ENCODE peak calls at places on chromosome 15, in eight cellular contexts. One of them, this sample, is unnamed.

GRCh38 chr15:93241696-93242585 is 152.9 kb upstream of the RGMA start:
- DNase-seq in activated CD4-positive, alpha-beta T cell treated with anti-CD3 and anti-CD28 coated beads, Interleukin-2, amount 50 U/mL, for 24 hours: no peak
- DNase-seq in endothelial cell: no peak
- DNase-seq in activated naive CD4-positive, alpha-beta T cell treated with anti-CD3 and anti-CD28 coated beads, Interleukin-2, amount 50 U/mL, for 16 hours: no peak
- DNase-seq in activated CD8-positive, alpha-beta memory T cell treated with anti-CD3 and anti-CD28 coated beads, Interleukin-2, amount 50 U/mL, for 48 hours: no peak
- DNase-seq in stimulated activated CD8-positive, alpha-beta memory T cell treated with anti-CD3 and anti-CD28 coated beads, Interleukin-15, amount 100 ng/mL, for 24 hours: no peak
- DNase-seq in HuH-7.5: no peak
- DNase-seq in stimulated activated CD4-positive, alpha-beta T cell treated with anti-CD3 and anti-CD28 coated beads, Interleukin-2, amount 100 ng/mL, for 48 hours: no peak
- DNase-seq in this sample: no peak

GRCh38 chr15:75109731-75110130 is 86.3 kb downstream of the PPCDC start:
- DNase-seq in HuH-7.5: no peak
- DNase-seq in stimulated activated CD8-positive, alpha-beta memory T cell treated with anti-CD3 and anti-CD28 coated beads, Interleukin-15, amount 100 ng/mL, for 24 hours: no peak
- DNase-seq in stimulated activated CD4-positive, alpha-beta T cell treated with anti-CD3 and anti-CD28 coated beads, Interleukin-2, amount 100 ng/mL, for 48 hours: no peak
- DNase-seq in activated CD8-positive, alpha-beta memory T cell treated with anti-CD3 and anti-CD28 coated beads, Interleukin-2, amount 50 U/mL, for 48 hours: no peak
- DNase-seq in activated naive CD4-positive, alpha-beta T cell treated with anti-CD3 and anti-CD28 coated beads, Interleukin-2, amount 50 U/mL, for 16 hours: no peak
- DNase-seq in endothelial cell: no peak
- DNase-seq in activated CD4-positive, alpha-beta T cell treated with anti-CD3 and anti-CD28 coated beads, Interleukin-2, amount 50 U/mL, for 24 hours: no peak
- DNase-seq in this sample: no peak

GRCh38 chr15:96166223-96167200 is 164.0 kb upstream of the NR2F2 start:
- DNase-seq in activated naive CD4-positive, alpha-beta T cell treated with anti-CD3 and anti-CD28 coated beads, Interleukin-2, amount 50 U/mL, for 16 hours: no peak
- DNase-seq in stimulated activated CD4-positive, alpha-beta T cell treated with anti-CD3 and anti-CD28 coated beads, Interleukin-2, amount 100 ng/mL, for 48 hours: no peak
- DNase-seq in activated CD8-positive, alpha-beta memory T cell treated with anti-CD3 and anti-CD28 coated beads, Interleukin-2, amount 50 U/mL, for 48 hours: no peak
- DNase-seq in endothelial cell: no peak
- DNase-seq in stimulated activated CD8-positive, alpha-beta memory T cell treated with anti-CD3 and anti-CD28 coated beads, Interleukin-15, amount 100 ng/mL, for 24 hours: no peak
- DNase-seq in activated CD4-positive, alpha-beta T cell treated with anti-CD3 and anti-CD28 coated beads, Interleukin-2, amount 50 U/mL, for 24 hours: no peak
- DNase-seq in HuH-7.5: no peak
- DNase-seq in this sample: no peak

GRCh38 chr15:59299919-59300617 is 72.6 kb downstream of the MYO1E start:
- DNase-seq in HuH-7.5: no peak
- DNase-seq in stimulated activated CD4-positive, alpha-beta T cell treated with anti-CD3 and anti-CD28 coated beads, Interleukin-2, amount 100 ng/mL, for 48 hours: peak; percentile 44
- DNase-seq in endothelial cell: no peak
- DNase-seq in stimulated activated CD8-positive, alpha-beta memory T cell treated with anti-CD3 and anti-CD28 coated beads, Interleukin-15, amount 100 ng/mL, for 24 hours: peak; percentile 7
- DNase-seq in activated CD8-positive, alpha-beta memory T cell treated with anti-CD3 and anti-CD28 coated beads, Interleukin-2, amount 50 U/mL, for 48 hours: peak; percentile 72
- DNase-seq in activated CD4-positive, alpha-beta T cell treated with anti-CD3 and anti-CD28 coated beads, Interleukin-2, amount 50 U/mL, for 24 hours: peak; percentile 67
- DNase-seq in activated naive CD4-positive, alpha-beta T cell treated with anti-CD3 and anti-CD28 coated beads, Interleukin-2, amount 50 U/mL, for 16 hours: peak; percentile 56
- DNase-seq in this sample: peak; percentile 90

GRCh38 chr15:23574742-23575141 is 9.3 kb downstream of the MKRN3 start:
- DNase-seq in activated CD8-positive, alpha-beta memory T cell treated with anti-CD3 and anti-CD28 coated beads, Interleukin-2, amount 50 U/mL, for 48 hours: no peak
- DNase-seq in endothelial cell: no peak
- DNase-seq in activated naive CD4-positive, alpha-beta T cell treated with anti-CD3 and anti-CD28 coated beads, Interleukin-2, amount 50 U/mL, for 16 hours: no peak
- DNase-seq in HuH-7.5: no peak
- DNase-seq in stimulated activated CD4-positive, alpha-beta T cell treated with anti-CD3 and anti-CD28 coated beads, Interleukin-2, amount 100 ng/mL, for 48 hours: no peak
- DNase-seq in activated CD4-positive, alpha-beta T cell treated with anti-CD3 and anti-CD28 coated beads, Interleukin-2, amount 50 U/mL, for 24 hours: no peak
- DNase-seq in stimulated activated CD8-positive, alpha-beta memory T cell treated with anti-CD3 and anti-CD28 coated beads, Interleukin-15, amount 100 ng/mL, for 24 hours: no peak
- DNase-seq in this sample: no peak

GRCh38 chr15:68277131-68277604 is 377 bp upstream of the FEM1B start:
- DNase-seq in HuH-7.5: peak; percentile 54
- DNase-seq in endothelial cell: peak; percentile 58
- DNase-seq in activated naive CD4-positive, alpha-beta T cell treated with anti-CD3 and anti-CD28 coated beads, Interleukin-2, amount 50 U/mL, for 16 hours: no peak
- DNase-seq in activated CD8-positive, alpha-beta memory T cell treated with anti-CD3 and anti-CD28 coated beads, Interleukin-2, amount 50 U/mL, for 48 hours: no peak
- DNase-seq in stimulated activated CD4-positive, alpha-beta T cell treated with anti-CD3 and anti-CD28 coated beads, Interleukin-2, amount 100 ng/mL, for 48 hours: no peak
- DNase-seq in activated CD4-positive, alpha-beta T cell treated with anti-CD3 and anti-CD28 coated beads, Interleukin-2, amount 50 U/mL, for 24 hours: no peak
- DNase-seq in stimulated activated CD8-positive, alpha-beta memory T cell treated with anti-CD3 and anti-CD28 coated beads, Interleukin-15, amount 100 ng/mL, for 24 hours: no peak
- DNase-seq in this sample: no peak

GRCh38 chr15:65804252-65804931 is 12.3 kb upstream of the DENND4A start:
- DNase-seq in activated CD8-positive, alpha-beta memory T cell treated with anti-CD3 and anti-CD28 coated beads, Interleukin-2, amount 50 U/mL, for 48 hours: no peak
- DNase-seq in stimulated activated CD4-positive, alpha-beta T cell treated with anti-CD3 and anti-CD28 coated beads, Interleukin-2, amount 100 ng/mL, for 48 hours: no peak
- DNase-seq in stimulated activated CD8-positive, alpha-beta memory T cell treated with anti-CD3 and anti-CD28 coated beads, Interleukin-15, amount 100 ng/mL, for 24 hours: no peak
- DNase-seq in HuH-7.5: no peak
- DNase-seq in endothelial cell: no peak
- DNase-seq in activated CD4-positive, alpha-beta T cell treated with anti-CD3 and anti-CD28 coated beads, Interleukin-2, amount 50 U/mL, for 24 hours: no peak
- DNase-seq in activated naive CD4-positive, alpha-beta T cell treated with anti-CD3 and anti-CD28 coated beads, Interleukin-2, amount 50 U/mL, for 16 hours: no peak
- DNase-seq in this sample: no peak

GRCh38 chr15:40785158-40785557 is 15.4 kb downstream of the C15orf62 start:
- DNase-seq in endothelial cell: no peak
- DNase-seq in stimulated activated CD4-positive, alpha-beta T cell treated with anti-CD3 and anti-CD28 coated beads, Interleukin-2, amount 100 ng/mL, for 48 hours: no peak
- DNase-seq in stimulated activated CD8-positive, alpha-beta memory T cell treated with anti-CD3 and anti-CD28 coated beads, Interleukin-15, amount 100 ng/mL, for 24 hours: no peak
- DNase-seq in activated naive CD4-positive, alpha-beta T cell treated with anti-CD3 and anti-CD28 coated beads, Interleukin-2, amount 50 U/mL, for 16 hours: no peak
- DNase-seq in activated CD8-positive, alpha-beta memory T cell treated with anti-CD3 and anti-CD28 coated beads, Interleukin-2, amount 50 U/mL, for 48 hours: no peak
- DNase-seq in HuH-7.5: no peak
- DNase-seq in activated CD4-positive, alpha-beta T cell treated with anti-CD3 and anti-CD28 coated beads, Interleukin-2, amount 50 U/mL, for 24 hours: no peak
- DNase-seq in this sample: no peak

GRCh38 chr15:60128000-60128376 is 123.9 kb downstream of the FOXB1 start:
- DNase-seq in endothelial cell: no peak
- DNase-seq in activated CD8-positive, alpha-beta memory T cell treated with anti-CD3 and anti-CD28 coated beads, Interleukin-2, amount 50 U/mL, for 48 hours: no peak
- DNase-seq in activated CD4-positive, alpha-beta T cell treated with anti-CD3 and anti-CD28 coated beads, Interleukin-2, amount 50 U/mL, for 24 hours: no peak
- DNase-seq in HuH-7.5: no peak
- DNase-seq in stimulated activated CD8-positive, alpha-beta memory T cell treated with anti-CD3 and anti-CD28 coated beads, Interleukin-15, amount 100 ng/mL, for 24 hours: no peak
- DNase-seq in activated naive CD4-positive, alpha-beta T cell treated with anti-CD3 and anti-CD28 coated beads, Interleukin-2, amount 50 U/mL, for 16 hours: no peak
- DNase-seq in stimulated activated CD4-positive, alpha-beta T cell treated with anti-CD3 and anti-CD28 coated beads, Interleukin-2, amount 100 ng/mL, for 48 hours: no peak
- DNase-seq in this sample: no peak

GRCh38 chr15:78763796-78764241 is 47.4 kb downstream of the ADAMTS7 start:
- DNase-seq in activated CD8-positive, alpha-beta memory T cell treated with anti-CD3 and anti-CD28 coated beads, Interleukin-2, amount 50 U/mL, for 48 hours: peak; percentile 47
- DNase-seq in activated naive CD4-positive, alpha-beta T cell treated with anti-CD3 and anti-CD28 coated beads, Interleukin-2, amount 50 U/mL, for 16 hours: no peak
- DNase-seq in endothelial cell: no peak
- DNase-seq in stimulated activated CD4-positive, alpha-beta T cell treated with anti-CD3 and anti-CD28 coated beads, Interleukin-2, amount 100 ng/mL, for 48 hours: no peak
- DNase-seq in stimulated activated CD8-positive, alpha-beta memory T cell treated with anti-CD3 and anti-CD28 coated beads, Interleukin-15, amount 100 ng/mL, for 24 hours: no peak
- DNase-seq in activated CD4-positive, alpha-beta T cell treated with anti-CD3 and anti-CD28 coated beads, Interleukin-2, amount 50 U/mL, for 24 hours: no peak
- DNase-seq in HuH-7.5: no peak
- DNase-seq in this sample: no peak

GRCh38 chr15:76566276-76566675 is 229.7 kb downstream of the ISL2 start:
- DNase-seq in activated naive CD4-positive, alpha-beta T cell treated with anti-CD3 and anti-CD28 coated beads, Interleukin-2, amount 50 U/mL, for 16 hours: no peak
- DNase-seq in activated CD8-positive, alpha-beta memory T cell treated with anti-CD3 and anti-CD28 coated beads, Interleukin-2, amount 50 U/mL, for 48 hours: no peak
- DNase-seq in stimulated activated CD4-positive, alpha-beta T cell treated with anti-CD3 and anti-CD28 coated beads, Interleukin-2, amount 100 ng/mL, for 48 hours: no peak
- DNase-seq in activated CD4-positive, alpha-beta T cell treated with anti-CD3 and anti-CD28 coated beads, Interleukin-2, amount 50 U/mL, for 24 hours: no peak
- DNase-seq in stimulated activated CD8-positive, alpha-beta memory T cell treated with anti-CD3 and anti-CD28 coated beads, Interleukin-15, amount 100 ng/mL, for 24 hours: no peak
- DNase-seq in HuH-7.5: no peak
- DNase-seq in endothelial cell: no peak
- DNase-seq in this sample: no peak

GRCh38 chr15:78047631-78048409 is 29.7 kb downstream of the TBC1D2B start:
- DNase-seq in activated naive CD4-positive, alpha-beta T cell treated with anti-CD3 and anti-CD28 coated beads, Interleukin-2, amount 50 U/mL, for 16 hours: no peak
- DNase-seq in activated CD8-positive, alpha-beta memory T cell treated with anti-CD3 and anti-CD28 coated beads, Interleukin-2, amount 50 U/mL, for 48 hours: no peak
- DNase-seq in HuH-7.5: no peak
- DNase-seq in activated CD4-positive, alpha-beta T cell treated with anti-CD3 and anti-CD28 coated beads, Interleukin-2, amount 50 U/mL, for 24 hours: no peak
- DNase-seq in stimulated activated CD4-positive, alpha-beta T cell treated with anti-CD3 and anti-CD28 coated beads, Interleukin-2, amount 100 ng/mL, for 48 hours: no peak
- DNase-seq in endothelial cell: no peak
- DNase-seq in stimulated activated CD8-positive, alpha-beta memory T cell treated with anti-CD3 and anti-CD28 coated beads, Interleukin-15, amount 100 ng/mL, for 24 hours: no peak
- DNase-seq in this sample: no peak

GRCh38 chr15:40694706-40695468 is at the start of gene RAD51:
- DNase-seq in activated CD8-positive, alpha-beta memory T cell treated with anti-CD3 and anti-CD28 coated beads, Interleukin-2, amount 50 U/mL, for 48 hours: peak; percentile 95
- DNase-seq in endothelial cell: peak; percentile 90
- DNase-seq in HuH-7.5: peak; percentile 79
- DNase-seq in activated CD4-positive, alpha-beta T cell treated with anti-CD3 and anti-CD28 coated beads, Interleukin-2, amount 50 U/mL, for 24 hours: peak; percentile 88
- DNase-seq in stimulated activated CD4-positive, alpha-beta T cell treated with anti-CD3 and anti-CD28 coated beads, Interleukin-2, amount 100 ng/mL, for 48 hours: peak; percentile 92
- DNase-seq in activated naive CD4-positive, alpha-beta T cell treated with anti-CD3 and anti-CD28 coated beads, Interleukin-2, amount 50 U/mL, for 16 hours: peak; percentile 93
- DNase-seq in stimulated activated CD8-positive, alpha-beta memory T cell treated with anti-CD3 and anti-CD28 coated beads, Interleukin-15, amount 100 ng/mL, for 24 hours: peak; percentile 82
- DNase-seq in this sample: peak; percentile 98

GRCh38 chr15:74799843-74800558 is 12.6 kb upstream of the LMAN1L start:
- DNase-seq in stimulated activated CD4-positive, alpha-beta T cell treated with anti-CD3 and anti-CD28 coated beads, Interleukin-2, amount 100 ng/mL, for 48 hours: peak; percentile 85
- DNase-seq in HuH-7.5: peak; percentile 98
- DNase-seq in stimulated activated CD8-positive, alpha-beta memory T cell treated with anti-CD3 and anti-CD28 coated beads, Interleukin-15, amount 100 ng/mL, for 24 hours: peak; percentile 77
- DNase-seq in activated naive CD4-positive, alpha-beta T cell treated with anti-CD3 and anti-CD28 coated beads, Interleukin-2, amount 50 U/mL, for 16 hours: peak; percentile 84
- DNase-seq in endothelial cell: peak; percentile 75
- DNase-seq in activated CD8-positive, alpha-beta memory T cell treated with anti-CD3 and anti-CD28 coated beads, Interleukin-2, amount 50 U/mL, for 48 hours: peak; percentile 95
- DNase-seq in activated CD4-positive, alpha-beta T cell treated with anti-CD3 and anti-CD28 coated beads, Interleukin-2, amount 50 U/mL, for 24 hours: peak; percentile 80
- DNase-seq in this sample: peak; percentile 92

GRCh38 chr15:75814794-75815193 is 28.5 kb upstream of the UBE2Q2 start:
- DNase-seq in activated CD4-positive, alpha-beta T cell treated with anti-CD3 and anti-CD28 coated beads, Interleukin-2, amount 50 U/mL, for 24 hours: no peak
- DNase-seq in HuH-7.5: no peak
- DNase-seq in stimulated activated CD8-positive, alpha-beta memory T cell treated with anti-CD3 and anti-CD28 coated beads, Interleukin-15, amount 100 ng/mL, for 24 hours: no peak
- DNase-seq in activated naive CD4-positive, alpha-beta T cell treated with anti-CD3 and anti-CD28 coated beads, Interleukin-2, amount 50 U/mL, for 16 hours: no peak
- DNase-seq in activated CD8-positive, alpha-beta memory T cell treated with anti-CD3 and anti-CD28 coated beads, Interleukin-2, amount 50 U/mL, for 48 hours: no peak
- DNase-seq in endothelial cell: no peak
- DNase-seq in stimulated activated CD4-positive, alpha-beta T cell treated with anti-CD3 and anti-CD28 coated beads, Interleukin-2, amount 100 ng/mL, for 48 hours: no peak
- DNase-seq in this sample: no peak

GRCh38 chr15:68787609-68788264 is 33.0 kb downstream of the ANP32A start:
- DNase-seq in stimulated activated CD8-positive, alpha-beta memory T cell treated with anti-CD3 and anti-CD28 coated beads, Interleukin-15, amount 100 ng/mL, for 24 hours: no peak
- DNase-seq in endothelial cell: no peak
- DNase-seq in stimulated activated CD4-positive, alpha-beta T cell treated with anti-CD3 and anti-CD28 coated beads, Interleukin-2, amount 100 ng/mL, for 48 hours: no peak
- DNase-seq in activated CD8-positive, alpha-beta memory T cell treated with anti-CD3 and anti-CD28 coated beads, Interleukin-2, amount 50 U/mL, for 48 hours: no peak
- DNase-seq in HuH-7.5: no peak
- DNase-seq in activated CD4-positive, alpha-beta T cell treated with anti-CD3 and anti-CD28 coated beads, Interleukin-2, amount 50 U/mL, for 24 hours: no peak
- DNase-seq in activated naive CD4-positive, alpha-beta T cell treated with anti-CD3 and anti-CD28 coated beads, Interleukin-2, amount 50 U/mL, for 16 hours: no peak
- DNase-seq in this sample: no peak

GRCh38 chr15:101852356-101852755 is 40.4 kb downstream of the OR4F15 start:
- DNase-seq in activated naive CD4-positive, alpha-beta T cell treated with anti-CD3 and anti-CD28 coated beads, Interleukin-2, amount 50 U/mL, for 16 hours: no peak
- DNase-seq in activated CD8-positive, alpha-beta memory T cell treated with anti-CD3 and anti-CD28 coated beads, Interleukin-2, amount 50 U/mL, for 48 hours: no peak
- DNase-seq in activated CD4-positive, alpha-beta T cell treated with anti-CD3 and anti-CD28 coated beads, Interleukin-2, amount 50 U/mL, for 24 hours: no peak
- DNase-seq in HuH-7.5: no peak
- DNase-seq in stimulated activated CD8-positive, alpha-beta memory T cell treated with anti-CD3 and anti-CD28 coated beads, Interleukin-15, amount 100 ng/mL, for 24 hours: no peak
- DNase-seq in stimulated activated CD4-positive, alpha-beta T cell treated with anti-CD3 and anti-CD28 coated beads, Interleukin-2, amount 100 ng/mL, for 48 hours: no peak
- DNase-seq in endothelial cell: no peak
- DNase-seq in this sample: no peak

GRCh38 chr15:48451241-48451640 is 120.0 kb downstream of the DUT start:
- DNase-seq in activated CD8-positive, alpha-beta memory T cell treated with anti-CD3 and anti-CD28 coated beads, Interleukin-2, amount 50 U/mL, for 48 hours: no peak
- DNase-seq in activated CD4-positive, alpha-beta T cell treated with anti-CD3 and anti-CD28 coated beads, Interleukin-2, amount 50 U/mL, for 24 hours: no peak
- DNase-seq in activated naive CD4-positive, alpha-beta T cell treated with anti-CD3 and anti-CD28 coated beads, Interleukin-2, amount 50 U/mL, for 16 hours: no peak
- DNase-seq in stimulated activated CD8-positive, alpha-beta memory T cell treated with anti-CD3 and anti-CD28 coated beads, Interleukin-15, amount 100 ng/mL, for 24 hours: no peak
- DNase-seq in endothelial cell: no peak
- DNase-seq in HuH-7.5: no peak
- DNase-seq in stimulated activated CD4-positive, alpha-beta T cell treated with anti-CD3 and anti-CD28 coated beads, Interleukin-2, amount 100 ng/mL, for 48 hours: no peak
- DNase-seq in this sample: no peak

GRCh38 chr15:29269485-29270168 is at the start of gene NSMCE3:
- DNase-seq in HuH-7.5: peak; percentile 59
- DNase-seq in activated CD4-positive, alpha-beta T cell treated with anti-CD3 and anti-CD28 coated beads, Interleukin-2, amount 50 U/mL, for 24 hours: peak; percentile 85
- DNase-seq in stimulated activated CD4-positive, alpha-beta T cell treated with anti-CD3 and anti-CD28 coated beads, Interleukin-2, amount 100 ng/mL, for 48 hours: peak; percentile 86
- DNase-seq in endothelial cell: peak; percentile 85
- DNase-seq in activated CD8-positive, alpha-beta memory T cell treated with anti-CD3 and anti-CD28 coated beads, Interleukin-2, amount 50 U/mL, for 48 hours: peak; percentile 96
- DNase-seq in activated naive CD4-positive, alpha-beta T cell treated with anti-CD3 and anti-CD28 coated beads, Interleukin-2, amount 50 U/mL, for 16 hours: peak; percentile 93
- DNase-seq in stimulated activated CD8-positive, alpha-beta memory T cell treated with anti-CD3 and anti-CD28 coated beads, Interleukin-15, amount 100 ng/mL, for 24 hours: peak; percentile 79
- DNase-seq in this sample: peak; percentile 87

GRCh38 chr15:85515212-85515611 is 134.8 kb downstream of the AKAP13 start:
- DNase-seq in HuH-7.5: peak; percentile 28
- DNase-seq in activated CD4-positive, alpha-beta T cell treated with anti-CD3 and anti-CD28 coated beads, Interleukin-2, amount 50 U/mL, for 24 hours: no peak
- DNase-seq in stimulated activated CD8-positive, alpha-beta memory T cell treated with anti-CD3 and anti-CD28 coated beads, Interleukin-15, amount 100 ng/mL, for 24 hours: no peak
- DNase-seq in endothelial cell: no peak
- DNase-seq in activated CD8-positive, alpha-beta memory T cell treated with anti-CD3 and anti-CD28 coated beads, Interleukin-2, amount 50 U/mL, for 48 hours: no peak
- DNase-seq in activated naive CD4-positive, alpha-beta T cell treated with anti-CD3 and anti-CD28 coated beads, Interleukin-2, amount 50 U/mL, for 16 hours: no peak
- DNase-seq in stimulated activated CD4-positive, alpha-beta T cell treated with anti-CD3 and anti-CD28 coated beads, Interleukin-2, amount 100 ng/mL, for 48 hours: no peak
- DNase-seq in this sample: no peak

GRCh38 chr15:100918690-100919480 is at the start of gene LRRK1:
- DNase-seq in activated naive CD4-positive, alpha-beta T cell treated with anti-CD3 and anti-CD28 coated beads, Interleukin-2, amount 50 U/mL, for 16 hours: peak; percentile 24
- DNase-seq in stimulated activated CD4-positive, alpha-beta T cell treated with anti-CD3 and anti-CD28 coated beads, Interleukin-2, amount 100 ng/mL, for 48 hours: peak; percentile 7
- DNase-seq in stimulated activated CD8-positive, alpha-beta memory T cell treated with anti-CD3 and anti-CD28 coated beads, Interleukin-15, amount 100 ng/mL, for 24 hours: no peak
- DNase-seq in HuH-7.5: no peak
- DNase-seq in activated CD4-positive, alpha-beta T cell treated with anti-CD3 and anti-CD28 coated beads, Interleukin-2, amount 50 U/mL, for 24 hours: no peak
- DNase-seq in activated CD8-positive, alpha-beta memory T cell treated with anti-CD3 and anti-CD28 coated beads, Interleukin-2, amount 50 U/mL, for 48 hours: peak; percentile 63
- DNase-seq in endothelial cell: peak; percentile 33
- DNase-seq in this sample: no peak

GRCh38 chr15:98177950-98178848 is 217.7 kb downstream of the ARRDC4 start:
- DNase-seq in stimulated activated CD8-positive, alpha-beta memory T cell treated with anti-CD3 and anti-CD28 coated beads, Interleukin-15, amount 100 ng/mL, for 24 hours: no peak
- DNase-seq in stimulated activated CD4-positive, alpha-beta T cell treated with anti-CD3 and anti-CD28 coated beads, Interleukin-2, amount 100 ng/mL, for 48 hours: peak; percentile 11
- DNase-seq in activated CD4-positive, alpha-beta T cell treated with anti-CD3 and anti-CD28 coated beads, Interleukin-2, amount 50 U/mL, for 24 hours: peak; percentile 22
- DNase-seq in endothelial cell: peak; percentile 65
- DNase-seq in HuH-7.5: peak; percentile 49
- DNase-seq in activated CD8-positive, alpha-beta memory T cell treated with anti-CD3 and anti-CD28 coated beads, Interleukin-2, amount 50 U/mL, for 48 hours: no peak
- DNase-seq in activated naive CD4-positive, alpha-beta T cell treated with anti-CD3 and anti-CD28 coated beads, Interleukin-2, amount 50 U/mL, for 16 hours: no peak
- DNase-seq in this sample: peak; percentile 21

GRCh38 chr15:69154684-69155083 is 5.8 kb upstream of the GLCE start:
- DNase-seq in stimulated activated CD8-positive, alpha-beta memory T cell treated with anti-CD3 and anti-CD28 coated beads, Interleukin-15, amount 100 ng/mL, for 24 hours: no peak
- DNase-seq in activated CD8-positive, alpha-beta memory T cell treated with anti-CD3 and anti-CD28 coated beads, Interleukin-2, amount 50 U/mL, for 48 hours: no peak
- DNase-seq in activated naive CD4-positive, alpha-beta T cell treated with anti-CD3 and anti-CD28 coated beads, Interleukin-2, amount 50 U/mL, for 16 hours: no peak
- DNase-seq in stimulated activated CD4-positive, alpha-beta T cell treated with anti-CD3 and anti-CD28 coated beads, Interleukin-2, amount 100 ng/mL, for 48 hours: no peak
- DNase-seq in HuH-7.5: no peak
- DNase-seq in endothelial cell: no peak
- DNase-seq in activated CD4-positive, alpha-beta T cell treated with anti-CD3 and anti-CD28 coated beads, Interleukin-2, amount 50 U/mL, for 24 hours: no peak
- DNase-seq in this sample: peak; percentile 64

GRCh38 chr15:63195257-63196023 is 6.0 kb downstream of the RAB8B start:
- DNase-seq in stimulated activated CD4-positive, alpha-beta T cell treated with anti-CD3 and anti-CD28 coated beads, Interleukin-2, amount 100 ng/mL, for 48 hours: no peak
- DNase-seq in stimulated activated CD8-positive, alpha-beta memory T cell treated with anti-CD3 and anti-CD28 coated beads, Interleukin-15, amount 100 ng/mL, for 24 hours: no peak
- DNase-seq in activated CD8-positive, alpha-beta memory T cell treated with anti-CD3 and anti-CD28 coated beads, Interleukin-2, amount 50 U/mL, for 48 hours: no peak
- DNase-seq in activated naive CD4-positive, alpha-beta T cell treated with anti-CD3 and anti-CD28 coated beads, Interleukin-2, amount 50 U/mL, for 16 hours: no peak
- DNase-seq in HuH-7.5: no peak
- DNase-seq in endothelial cell: no peak
- DNase-seq in activated CD4-positive, alpha-beta T cell treated with anti-CD3 and anti-CD28 coated beads, Interleukin-2, amount 50 U/mL, for 24 hours: no peak
- DNase-seq in this sample: no peak

GRCh38 chr15:65266469-65266868 is 20.2 kb downstream of the PARP16 start:
- DNase-seq in stimulated activated CD8-positive, alpha-beta memory T cell treated with anti-CD3 and anti-CD28 coated beads, Interleukin-15, amount 100 ng/mL, for 24 hours: no peak
- DNase-seq in HuH-7.5: no peak
- DNase-seq in activated naive CD4-positive, alpha-beta T cell treated with anti-CD3 and anti-CD28 coated beads, Interleukin-2, amount 50 U/mL, for 16 hours: no peak
- DNase-seq in activated CD4-positive, alpha-beta T cell treated with anti-CD3 and anti-CD28 coated beads, Interleukin-2, amount 50 U/mL, for 24 hours: no peak
- DNase-seq in stimulated activated CD4-positive, alpha-beta T cell treated with anti-CD3 and anti-CD28 coated beads, Interleukin-2, amount 100 ng/mL, for 48 hours: no peak
- DNase-seq in endothelial cell: no peak
- DNase-seq in activated CD8-positive, alpha-beta memory T cell treated with anti-CD3 and anti-CD28 coated beads, Interleukin-2, amount 50 U/mL, for 48 hours: no peak
- DNase-seq in this sample: no peak

GRCh38 chr15:47817825-47818681 is 100.7 kb downstream of the SEMA6D start:
- DNase-seq in activated CD4-positive, alpha-beta T cell treated with anti-CD3 and anti-CD28 coated beads, Interleukin-2, amount 50 U/mL, for 24 hours: no peak
- DNase-seq in HuH-7.5: no peak
- DNase-seq in activated CD8-positive, alpha-beta memory T cell treated with anti-CD3 and anti-CD28 coated beads, Interleukin-2, amount 50 U/mL, for 48 hours: no peak
- DNase-seq in stimulated activated CD8-positive, alpha-beta memory T cell treated with anti-CD3 and anti-CD28 coated beads, Interleukin-15, amount 100 ng/mL, for 24 hours: no peak
- DNase-seq in activated naive CD4-positive, alpha-beta T cell treated with anti-CD3 and anti-CD28 coated beads, Interleukin-2, amount 50 U/mL, for 16 hours: no peak
- DNase-seq in stimulated activated CD4-positive, alpha-beta T cell treated with anti-CD3 and anti-CD28 coated beads, Interleukin-2, amount 100 ng/mL, for 48 hours: no peak
- DNase-seq in endothelial cell: no peak
- DNase-seq in this sample: no peak

GRCh38 chr15:41492597-41493204 is 973 bp upstream of the ITPKA start:
- DNase-seq in activated naive CD4-positive, alpha-beta T cell treated with anti-CD3 and anti-CD28 coated beads, Interleukin-2, amount 50 U/mL, for 16 hours: no peak
- DNase-seq in HuH-7.5: no peak
- DNase-seq in stimulated activated CD4-positive, alpha-beta T cell treated with anti-CD3 and anti-CD28 coated beads, Interleukin-2, amount 100 ng/mL, for 48 hours: no peak
- DNase-seq in activated CD4-positive, alpha-beta T cell treated with anti-CD3 and anti-CD28 coated beads, Interleukin-2, amount 50 U/mL, for 24 hours: no peak
- DNase-seq in stimulated activated CD8-positive, alpha-beta memory T cell treated with anti-CD3 and anti-CD28 coated beads, Interleukin-15, amount 100 ng/mL, for 24 hours: no peak
- DNase-seq in endothelial cell: no peak
- DNase-seq in activated CD8-positive, alpha-beta memory T cell treated with anti-CD3 and anti-CD28 coated beads, Interleukin-2, amount 50 U/mL, for 48 hours: no peak
- DNase-seq in this sample: no peak

This sample was measured in hepatic stellate cell.